ENCODE peak calls at places on chromosomes 5 and 9, in five cellular contexts. One of them, this sample, is unnamed.
A peak's percentile ranks its signal among the peaks of the same experiment; 100 is the strongest.

GRCh38 chr9:133957328-133957727 is 34.8 kb downstream of the VAV2 start:
- DNase-seq in A549: no peak
- DNase-seq in spleen: peak; percentile 73
- DNase-seq in GM23248: no peak
- DNase-seq in tibial artery: no peak
- DNase-seq in this sample: no peak

GRCh38 chr5:159050408-159051091 is 49.2 kb downstream of the EBF1 start:
- DNase-seq in GM23248: peak; percentile 91
- DNase-seq in spleen: no peak
- DNase-seq in A549: no peak
- DNase-seq in tibial artery: no peak
- DNase-seq in this sample: no peak

GRCh38 chr9:119961774-119962408 is 592.7 kb upstream of the BRINP1 start:
- DNase-seq in A549: peak; percentile 56
- DNase-seq in spleen: no peak
- DNase-seq in GM23248: peak; percentile 42
- DNase-seq in tibial artery: no peak
- DNase-seq in this sample: no peak

GRCh38 chr9:121156263-121156731 is 45.4 kb downstream of the RAB14 start:
- DNase-seq in A549: no peak
- DNase-seq in GM23248: peak; percentile 79
- DNase-seq in spleen: no peak
- DNase-seq in tibial artery: no peak
- DNase-seq in this sample: no peak

GRCh38 chr9:124871156-124871561 is 9.2 kb downstream of the ARPC5L start:
- DNase-seq in tibial artery: no peak
- DNase-seq in spleen: no peak
- DNase-seq in GM23248: no peak
- DNase-seq in A549: no peak
- DNase-seq in this sample: no peak

GRCh38 chr5:69136296-69136695 is 30.7 kb upstream of the CCNB1 start:
- DNase-seq in A549: no peak
- DNase-seq in GM23248: no peak
- DNase-seq in spleen: no peak
- DNase-seq in tibial artery: no peak
- DNase-seq in this sample: no peak

GRCh38 chr5:168152660-168153059 is 138.8 kb upstream of the WWC1 start:
- DNase-seq in spleen: no peak
- DNase-seq in tibial artery: no peak
- DNase-seq in GM23248: peak; percentile 56
- DNase-seq in A549: no peak
- DNase-seq in this sample: no peak

GRCh38 chr5:63963080-63963735 is 963 bp upstream of the HTR1A start:
- DNase-seq in spleen: no peak
- DNase-seq in A549: peak; percentile 68
- DNase-seq in GM23248: peak; percentile 88
- DNase-seq in tibial artery: no peak
- DNase-seq in this sample: no peak

GRCh38 chr9:126347093-126347492 is 20.5 kb downstream of the MVB12B start:
- DNase-seq in spleen: no peak
- DNase-seq in GM23248: no peak
- DNase-seq in tibial artery: no peak
- DNase-seq in A549: no peak
- DNase-seq in this sample: no peak

GRCh38 chr9:124721109-124721850 is 49.8 kb downstream of the NR6A1 start:
- DNase-seq in GM23248: peak; percentile 71
- DNase-seq in A549: peak; percentile 40
- DNase-seq in tibial artery: no peak
- DNase-seq in spleen: no peak
- DNase-seq in this sample: no peak

GRCh38 chr9:76655121-76655531 is 109.1 kb upstream of the PCA3 start:
- DNase-seq in A549: no peak
- DNase-seq in GM23248: peak; percentile 22
- DNase-seq in spleen: no peak
- DNase-seq in tibial artery: no peak
- DNase-seq in this sample: no peak

GRCh38 chr5:148268556-148268955 is at the start of gene SPINK13:
- DNase-seq in A549: peak; percentile 38
- DNase-seq in spleen: no peak
- DNase-seq in tibial artery: peak; percentile 23
- DNase-seq in GM23248: peak; percentile 76
- DNase-seq in this sample: no peak

GRCh38 chr9:124475868-124476690 is 25.8 kb downstream of the ADGRD2 start:
- DNase-seq in A549: no peak
- DNase-seq in spleen: no peak
- DNase-seq in GM23248: no peak
- DNase-seq in tibial artery: no peak
- DNase-seq in this sample: no peak

GRCh38 chr9:110256142-110256391 is 240 bp downstream of the TXN start:
- DNase-seq in GM23248: no peak
- DNase-seq in spleen: no peak
- DNase-seq in A549: no peak
- DNase-seq in tibial artery: no peak
- DNase-seq in this sample: no peak

GRCh38 chr9:120711354-120711753 is 2.9 kb downstream of the MEGF9 start:
- DNase-seq in A549: peak; percentile 44
- DNase-seq in GM23248: peak; percentile 38
- DNase-seq in spleen: no peak
- DNase-seq in tibial artery: no peak
- DNase-seq in this sample: no peak

GRCh38 chr9:692636-693459 is 148.6 kb upstream of the DMRT1 start:
- DNase-seq in spleen: no peak
- DNase-seq in A549: no peak
- DNase-seq in GM23248: peak; percentile 68
- DNase-seq in tibial artery: no peak
- DNase-seq in this sample: no peak

GRCh38 chr9:20701058-20701457 is 17.0 kb downstream of the FOCAD start:
- DNase-seq in A549: no peak
- DNase-seq in spleen: no peak
- DNase-seq in GM23248: no peak
- DNase-seq in tibial artery: no peak
- DNase-seq in this sample: no peak

GRCh38 chr5:53479656-53480473 is 564 bp upstream of the FST start:
- DNase-seq in tibial artery: peak; percentile 68
- DNase-seq in GM23248: peak; percentile 74
- DNase-seq in spleen: peak; percentile 78
- DNase-seq in A549: peak; percentile 55
- DNase-seq in this sample: no peak

GRCh38 chr5:153088538-153088937 is 401.9 kb upstream of the GRIA1 start:
- DNase-seq in spleen: no peak
- DNase-seq in tibial artery: no peak
- DNase-seq in GM23248: no peak
- DNase-seq in A549: no peak
- DNase-seq in this sample: no peak

GRCh38 chr5:131212471-131213021 is 41.8 kb downstream of the LYRM7 start:
- DNase-seq in spleen: no peak
- DNase-seq in A549: no peak
- DNase-seq in GM23248: no peak
- DNase-seq in tibial artery: no peak
- DNase-seq in this sample: no peak

GRCh38 chr5:151570512-151571269 is 20.4 kb downstream of the FAT2 start:
- DNase-seq in GM23248: no peak
- DNase-seq in spleen: no peak
- DNase-seq in tibial artery: no peak
- DNase-seq in A549: no peak
- DNase-seq in this sample: no peak

GRCh38 chr5:136432705-136433104 is 67.4 kb upstream of the TRPC7 start:
- DNase-seq in spleen: no peak
- DNase-seq in GM23248: no peak
- DNase-seq in tibial artery: no peak
- DNase-seq in A549: no peak
- DNase-seq in this sample: no peak

GRCh38 chr9:127444921-127445850 is 6.0 kb downstream of the RPL12 start:
- DNase-seq in A549: peak; percentile 55
- DNase-seq in GM23248: peak; percentile 72
- DNase-seq in spleen: no peak
- DNase-seq in tibial artery: no peak
- DNase-seq in this sample: no peak

GRCh38 chr9:120256146-120256545 is 323.8 kb downstream of the CDK5RAP2 start:
- DNase-seq in A549: no peak
- DNase-seq in GM23248: no peak
- DNase-seq in spleen: no peak
- DNase-seq in tibial artery: no peak
- DNase-seq in this sample: no peak

GRCh38 chr9:133959171-133959570 is 33.0 kb downstream of the VAV2 start:
- DNase-seq in spleen: peak; percentile 71
- DNase-seq in A549: no peak
- DNase-seq in GM23248: no peak
- DNase-seq in tibial artery: no peak
- DNase-seq in this sample: no peak

GRCh38 chr5:93596676-93597441 is 13.8 kb downstream of the NR2F1 start:
- DNase-seq in spleen: peak; percentile 74
- DNase-seq in GM23248: no peak
- DNase-seq in tibial artery: no peak
- DNase-seq in A549: peak; percentile 32
- DNase-seq in this sample: no peak

GRCh38 chr9:29211681-29212589 is 1638.7 kb upstream of the C9orf72 start:
- DNase-seq in GM23248: peak; percentile 50
- DNase-seq in A549: peak; percentile 47
- DNase-seq in tibial artery: no peak
- DNase-seq in spleen: no peak
- DNase-seq in this sample: no peak

GRCh38 chr5:77143998-77144836 is 57.1 kb upstream of the ZBED3 start:
- DNase-seq in GM23248: peak; percentile 90
- DNase-seq in spleen: peak; percentile 82
- DNase-seq in tibial artery: peak; percentile 71
- DNase-seq in A549: peak; percentile 85
- DNase-seq in this sample: peak; percentile 17

GRCh38 chr9:134889386-134890214 is 9.0 kb downstream of the FCN2 start:
- DNase-seq in tibial artery: no peak
- DNase-seq in A549: no peak
- DNase-seq in GM23248: no peak
- DNase-seq in spleen: no peak
- DNase-seq in this sample: no peak

GRCh38 chr9:111068816-111069215 is 30.5 kb upstream of the LPAR1 start:
- DNase-seq in spleen: no peak
- DNase-seq in GM23248: peak; percentile 76
- DNase-seq in tibial artery: no peak
- DNase-seq in A549: no peak
- DNase-seq in this sample: no peak

GRCh38 chr5:139141841-139142240 is 56.3 kb downstream of the SIL1 start:
- DNase-seq in GM23248: peak; percentile 49
- DNase-seq in A549: no peak
- DNase-seq in tibial artery: no peak
- DNase-seq in spleen: no peak
- DNase-seq in this sample: no peak

GRCh38 chr5:59829389-59829788 is 64.1 kb downstream of the PDE4D start:
- DNase-seq in spleen: no peak
- DNase-seq in A549: no peak
- DNase-seq in tibial artery: no peak
- DNase-seq in GM23248: peak; percentile 48
- DNase-seq in this sample: no peak

GRCh38 chr5:76714771-76715483 is 999 bp upstream of the F2R start:
- DNase-seq in A549: no peak
- DNase-seq in spleen: peak; percentile 85
- DNase-seq in GM23248: peak; percentile 27
- DNase-seq in tibial artery: no peak
- DNase-seq in this sample: no peak

GRCh38 chr9:105295986-105296385 is 51.5 kb downstream of the SLC44A1 start:
- DNase-seq in A549: no peak
- DNase-seq in tibial artery: no peak
- DNase-seq in spleen: no peak
- DNase-seq in GM23248: peak; percentile 27
- DNase-seq in this sample: no peak
- H3K27ac ChIP-seq in A549: peak overlapping the region; percentile 90
- H3K27ac ChIP-seq in tibial artery: peak overlapping the region; percentile 30
- H3K27ac ChIP-seq in spleen: no peak overlapping the region
- H3K27ac ChIP-seq in GM23248: peak overlapping the region; percentile 97
- H3K27ac ChIP-seq in this sample: no peak overlapping the region

GRCh38 chr5:80230269-80230992 is 25.4 kb downstream of the SERINC5 start:
- DNase-seq in spleen: no peak
- DNase-seq in GM23248: no peak
- DNase-seq in tibial artery: no peak
- DNase-seq in A549: no peak
- DNase-seq in this sample: no peak
- H3K27ac ChIP-seq in spleen: no peak overlapping the region
- H3K27ac ChIP-seq in GM23248: peak overlapping the region; percentile 63
- H3K27ac ChIP-seq in tibial artery: no peak overlapping the region
- H3K27ac ChIP-seq in A549: peak overlapping the region; percentile 68
- H3K27ac ChIP-seq in this sample: no peak overlapping the region

DNA sequence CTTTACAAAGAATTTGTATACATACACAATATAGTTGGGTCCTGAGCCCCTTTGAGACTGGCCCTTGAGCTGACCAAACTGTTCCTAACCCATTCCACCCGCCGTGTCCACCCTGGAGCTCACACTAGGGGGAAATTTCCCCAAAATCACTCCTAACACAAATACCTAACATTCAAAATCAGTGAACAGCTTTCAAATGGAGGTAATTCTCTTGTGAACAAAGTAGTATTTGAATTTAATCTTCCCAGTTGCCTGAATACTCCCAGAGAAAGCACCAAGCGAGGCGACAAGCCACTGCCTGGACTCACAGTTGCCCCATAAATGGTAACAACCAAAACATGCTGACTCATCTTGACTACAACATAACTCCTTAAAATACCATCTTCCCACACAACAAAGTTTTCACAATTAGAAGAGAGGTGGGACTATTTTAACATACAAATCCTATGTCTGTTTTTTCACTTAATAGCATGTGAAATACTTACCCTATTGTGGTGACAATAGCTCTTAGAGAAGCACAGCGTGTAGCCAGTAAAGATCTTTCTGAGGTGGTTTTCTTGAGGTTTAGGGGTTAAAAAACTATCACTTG is 31.7 kb upstream of the SCAMP1 start:
- DNase-seq in spleen: no peak
- DNase-seq in GM23248: peak; percentile 48
- DNase-seq in tibial artery: no peak
- DNase-seq in A549: no peak
- DNase-seq in this sample: no peak
- H3K27ac ChIP-seq in spleen: no peak overlapping the region
- H3K27ac ChIP-seq in GM23248: no peak overlapping the region
- H3K27ac ChIP-seq in tibial artery: no peak overlapping the region
- H3K27ac ChIP-seq in A549: peak overlapping the region; percentile 69
- H3K27ac ChIP-seq in this sample: no peak overlapping the region

GRCh38 chr9:69104830-69105527 is 69.1 kb upstream of the TJP2 start:
- DNase-seq in A549: no peak
- DNase-seq in GM23248: no peak
- DNase-seq in spleen: no peak
- DNase-seq in tibial artery: no peak
- DNase-seq in this sample: no peak
- H3K27ac ChIP-seq in A549: no peak overlapping the region
- H3K27ac ChIP-seq in GM23248: no peak overlapping the region
- H3K27ac ChIP-seq in spleen: no peak overlapping the region
- H3K27ac ChIP-seq in tibial artery: no peak overlapping the region
- H3K27ac ChIP-seq in this sample: no peak overlapping the region

This sample was measured in thoracic aorta.